ENCODE peak calls at places on chromosomes 6 and 20, in ten cellular contexts. Q, E, R, H, B, A, F, P, M and L are unnamed samples.

GRCh38 chr6:16822529-16822928 is 61.3 kb upstream of the ATXN1 start:
- DNase-seq in Q (no peak), E (no peak), R (peak; percentile 38), H (no peak), B (no peak), A (no peak), F (no peak), P (no peak), M (no peak), L (no peak)

GRCh38 chr6:80183019-80183418 is 76.5 kb downstream of the BCKDHB start:
- DNase-seq in Q (no peak), E (no peak), R (no peak), H (no peak), B (no peak), A (no peak), F (no peak), P (no peak), M (no peak), L (no peak)

GRCh38 chr6:114277220-114277619 is 65.6 kb downstream of the HS3ST5 start:
- DNase-seq in Q (no peak), E (no peak), R (no peak), H (no peak), B (no peak), A (no peak), F (no peak), P (no peak), M (no peak), L (no peak)

GRCh38 chr6:40537446-40537845 is 49.7 kb downstream of the LRFN2 start:
- DNase-seq in Q (no peak), E (no peak), R (no peak), H (no peak), B (no peak), A (no peak), F (no peak), P (no peak), M (no peak), L (no peak)

GRCh38 chr6:28490191-28490890 is 25.3 kb downstream of the GPX6 start:
- DNase-seq in Q (no peak), E (peak; percentile 19), R (no peak), H (no peak), B (no peak), A (no peak), F (no peak), P (no peak), M (no peak), L (peak; percentile 12)

GRCh38 chr20:14700641-14700965 is 363.2 kb upstream of the FLRT3 start:
- DNase-seq in Q (peak; percentile 0), E (no peak), R (peak; percentile 70), H (no peak), B (peak; percentile 4), A (no peak), F (no peak), P (no peak), M (no peak), L (peak; percentile 23)

GRCh38 chr20:49385471-49385870 is 97.0 kb downstream of the KCNB1 start:
- DNase-seq in Q (peak; percentile 3), E (peak; percentile 22), R (peak; percentile 59), H (no peak), B (peak; percentile 32), A (no peak), F (no peak), P (no peak), M (no peak), L (peak; percentile 38)

GRCh38 chr20:15851576-15852075 is 721.6 kb downstream of the KIF16B start:
- DNase-seq in Q (no peak), E (no peak), R (no peak), H (no peak), B (no peak), A (no peak), F (no peak), P (no peak), M (no peak), L (no peak)

GRCh38 chr6:134398453-134398852 is 80.5 kb upstream of the SGK1 start:
- DNase-seq in Q (no peak), E (no peak), R (peak; percentile 54), H (no peak), B (no peak), A (no peak), F (no peak), P (no peak), M (no peak), L (no peak)

GRCh38 chr20:43909720-43910119 is 4.9 kb upstream of the TOX2 start:
- DNase-seq in Q (no peak), E (no peak), R (no peak), H (no peak), B (no peak), A (no peak), F (no peak), P (no peak), M (no peak), L (no peak)

GRCh38 chr20:43910564-43910963 is 4.1 kb upstream of the TOX2 start:
- DNase-seq in Q (no peak), E (no peak), R (no peak), H (no peak), B (no peak), A (no peak), F (no peak), P (no peak), M (no peak), L (no peak)

GRCh38 chr20:43909211-43909610 is 5.4 kb upstream of the TOX2 start:
- DNase-seq in Q (no peak), E (no peak), R (no peak), H (no peak), B (no peak), A (no peak), F (no peak), P (no peak), M (no peak), L (no peak)

GRCh38 chr20:43913291-43914025 is 1.2 kb upstream of the TOX2 start:
- DNase-seq in Q (no peak), E (no peak), R (no peak), H (no peak), B (no peak), A (no peak), F (no peak), P (no peak), M (no peak), L (no peak)

GRCh38 chr20:43911066-43911465 is 3.6 kb upstream of the TOX2 start:
- DNase-seq in Q (peak; percentile 74), E (peak; percentile 82), R (peak; percentile 62), H (no peak), B (peak; percentile 80), A (no peak), F (no peak), P (no peak), M (no peak), L (peak; percentile 73)
- H3K4me3 ChIP-seq in Q (no peak overlapping the region), E (no peak overlapping the region), R (no peak overlapping the region), H (no peak overlapping the region), B (no peak overlapping the region), A (no peak overlapping the region), F (no peak overlapping the region), P (no peak overlapping the region), M (no peak overlapping the region), L (no peak overlapping the region)

GRCh38 chr6:71808865-71809264 is 77.5 kb upstream of the RIMS1 start:
- DNase-seq in Q (no peak), E (no peak), R (no peak), H (no peak), B (no peak), A (no peak), F (no peak), P (no peak), M (no peak), L (no peak)

GRCh38 chr6:71810880-71811279 is 75.5 kb upstream of the RIMS1 start:
- DNase-seq in Q (no peak), E (no peak), R (no peak), H (no peak), B (no peak), A (no peak), F (no peak), P (no peak), M (no peak), L (no peak)
- H3K9me3 ChIP-seq in Q (no peaks in the 10 kb centered on the region), E (no peaks in the 10 kb centered on the region), R (peaks cover 5% of the 10 kb centered on the region), H (no peaks in the 10 kb centered on the region), B (no peaks in the 10 kb centered on the region), A (no peaks in the 10 kb centered on the region), F (no peaks in the 10 kb centered on the region), P (peaks cover 24% of the 10 kb centered on the region), M (peaks cover 84% of the 10 kb centered on the region), L (peaks cover 16% of the 10 kb centered on the region)

GRCh38 chr20:47263502-47264084 is 92.9 kb downstream of the ZMYND8 start:
- DNase-seq in Q (peak; percentile 10), E (no peak), R (no peak), H (no peak), B (no peak), A (no peak), F (no peak), P (peak; percentile 64), M (no peak), L (peak; percentile 66)
- H3K4me3 ChIP-seq in Q (no peak overlapping the region), E (no peak overlapping the region), R (no peak overlapping the region), H (no peak overlapping the region), B (no peak overlapping the region), A (no peak overlapping the region), F (no peak overlapping the region), P (no peak overlapping the region), M (no peak overlapping the region), L (no peak overlapping the region)

GRCh38 chr20:59656417-59656816 is 52.1 kb downstream of the PHACTR3 start:
- DNase-seq in Q (no peak), E (no peak), R (no peak), H (no peak), B (no peak), A (no peak), F (no peak), P (no peak), M (no peak), L (no peak)

GRCh38 chr20:59661141-59661540 is 56.8 kb downstream of the PHACTR3 start:
- DNase-seq in Q (no peak), E (no peak), R (no peak), H (no peak), B (no peak), A (no peak), F (no peak), P (no peak), M (no peak), L (no peak)

GRCh38 chr20:59662161-59662560 is 57.8 kb downstream of the PHACTR3 start:
- DNase-seq in Q (no peak), E (no peak), R (no peak), H (no peak), B (no peak), A (no peak), F (no peak), P (no peak), M (no peak), L (no peak)

GRCh38 chr20:59661621-59662020 is 57.3 kb downstream of the PHACTR3 start:
- DNase-seq in Q (no peak), E (no peak), R (no peak), H (no peak), B (no peak), A (no peak), F (no peak), P (no peak), M (no peak), L (no peak)

DNA sequence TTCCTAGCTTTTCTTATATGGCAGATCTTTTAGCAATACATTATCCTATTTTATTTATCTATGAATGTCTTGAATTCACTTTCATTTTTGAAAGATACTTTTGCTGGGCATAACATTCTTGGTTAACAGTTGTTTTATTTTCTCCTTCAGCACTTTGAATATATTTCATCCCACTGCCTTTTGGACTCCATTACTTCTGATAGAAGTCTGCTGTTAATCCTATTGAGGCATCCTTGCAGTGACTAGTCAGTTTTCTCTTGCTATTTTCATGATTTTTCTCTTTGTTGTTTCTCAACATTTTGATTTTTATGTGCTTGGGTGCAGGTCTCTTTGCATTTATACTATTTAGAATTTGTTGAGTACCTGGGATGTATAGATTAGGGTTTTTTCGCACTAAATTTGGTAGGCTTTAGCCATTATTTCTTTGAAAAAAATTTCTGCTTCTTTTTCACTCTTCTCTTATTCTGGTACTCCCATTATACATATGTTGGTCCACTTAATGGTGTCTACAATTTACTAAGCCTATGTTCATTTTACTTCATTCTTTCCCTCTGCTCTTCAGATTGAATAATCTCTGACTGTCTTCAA is 53.2 kb downstream of the PHACTR3 start:
- DNase-seq in Q (no peak), E (no peak), R (no peak), H (no peak), B (peak; percentile 0), A (no peak), F (no peak), P (no peak), M (no peak), L (no peak)
- H3K9me3 ChIP-seq in Q (peaks cover 5% of the 10 kb centered on the region), E (peaks cover 20% of the 10 kb centered on the region), R (peaks cover 9% of the 10 kb centered on the region), H (no peaks in the 10 kb centered on the region), B (no peaks in the 10 kb centered on the region), A (no peaks in the 10 kb centered on the region), F (peaks cover 12% of the 10 kb centered on the region), P (peaks cover 32% of the 10 kb centered on the region), M (peaks cover 45% of the 10 kb centered on the region), L (peaks cover 22% of the 10 kb centered on the region)